ENCODE peak calls at places on chromosome 15, in five cellular contexts. J, T, K, C and M are unnamed samples.

GRCh38 chr15:93900476-93901400 is 330.6 kb upstream of the MCTP2 start:
- DNase-seq in K (no peak), T (no peak), C (no peak), J (no peak), M (no peak)

GRCh38 chr15:78034495-78035191 is 42.9 kb downstream of the TBC1D2B start:
- DNase-seq in J (no peak), T (no peak), C (peak; percentile 87), K (no peak), M (no peak)

GRCh38 chr15:62124953-62125263 is 40.2 kb downstream of the C2CD4B start:
- DNase-seq in J (no peak), C (peak; percentile 39), T (no peak), K (no peak), M (no peak)

GRCh38 chr15:77557178-77557960 is 75.3 kb downstream of the LINGO1 start:
- DNase-seq in C (no peak), T (no peak), K (no peak), J (no peak), M (no peak)

GRCh38 chr15:57591822-57592367 is at the start of gene MYZAP:
- DNase-seq in T (no peak), C (no peak), J (peak; percentile 69), K (peak; percentile 76), M (no peak)

GRCh38 chr15:75921732-75922703 is 18.3 kb downstream of the FBXO22 start:
- DNase-seq in K (peak; percentile 67), C (no peak), J (no peak), T (no peak), M (peak; percentile 74)

GRCh38 chr15:25705430-25706115 is 157.6 kb downstream of the ATP10A start:
- DNase-seq in K (no peak), C (no peak), J (no peak), T (peak; percentile 33), M (no peak)

GRCh38 chr15:25177955-25178801 is 223.4 kb downstream of the SNRPN start:
- DNase-seq in C (no peak), K (no peak), J (peak; percentile 7), T (peak; percentile 45), M (peak; percentile 2)

GRCh38 chr15:45326280-45326679 is 52.1 kb downstream of the GATM start:
- DNase-seq in T (no peak), K (no peak), J (no peak), C (no peak), M (no peak)

GRCh38 chr15:39363761-39364586 is 216.9 kb upstream of the THBS1 start:
- DNase-seq in J (no peak), C (no peak), K (no peak), T (no peak), M (no peak)

GRCh38 chr15:94395626-94396025 is 164.3 kb downstream of the MCTP2 start:
- DNase-seq in J (no peak), K (no peak), C (no peak), T (no peak), M (no peak)

GRCh38 chr15:37245358-37245757 is 145.0 kb upstream of the MEIS2 start:
- DNase-seq in T (no peak), K (no peak), C (no peak), J (no peak), M (no peak)

GRCh38 chr15:79089331-79089889 is 1.2 kb downstream of the RASGRF1 start:
- DNase-seq in K (peak; percentile 82), J (no peak), C (no peak), T (no peak), M (no peak)

GRCh38 chr15:80151576-80151975 is 1.2 kb upstream of the FAH start:
- DNase-seq in C (no peak), J (no peak), K (no peak), T (no peak), M (no peak)

GRCh38 chr15:95987299-95987698 is 343.2 kb upstream of the NR2F2 start:
- DNase-seq in J (no peak), K (no peak), T (no peak), C (no peak), M (no peak)

GRCh38 chr15:94042163-94042954 is 189.0 kb upstream of the MCTP2 start:
- DNase-seq in J (no peak), C (no peak), T (no peak), K (no peak), M (no peak)

GRCh38 chr15:80695099-80695910 is at the start of gene ABHD17C:
- DNase-seq in K (peak; percentile 85), T (peak; percentile 72), J (peak; percentile 18), C (peak; percentile 63), M (peak; percentile 31)

GRCh38 chr15:31440754-31441298 is 114.2 kb downstream of the KLF13 start:
- DNase-seq in C (no peak), T (peak; percentile 82), J (no peak), K (peak; percentile 51), M (peak; percentile 37)

GRCh38 chr15:96207377-96208006 is 123.0 kb upstream of the NR2F2 start:
- DNase-seq in T (no peak), J (no peak), C (no peak), K (no peak), M (no peak)

GRCh38 chr15:56243117-56243773 is 434 bp downstream of the RFX7 start:
- DNase-seq in C (peak; percentile 34), J (peak; percentile 20), K (peak; percentile 77), T (peak; percentile 68), M (peak; percentile 9)

GRCh38 chr15:31215490-31216209 is 111.0 kb upstream of the KLF13 start:
- DNase-seq in C (peak; percentile 84), J (peak; percentile 71), T (peak; percentile 92), K (peak; percentile 86), M (peak; percentile 67)

GRCh38 chr15:29815705-29816042 is 6.6 kb downstream of the TJP1 start:
- DNase-seq in C (no peak), J (no peak), K (no peak), T (no peak), M (no peak)

GRCh38 chr15:30904812-30905211 is 1.1 kb downstream of the FAN1 start:
- DNase-seq in J (no peak), T (no peak), C (no peak), K (no peak), M (no peak)

GRCh38 chr15:86837631-86838030 is 758.0 kb downstream of the AGBL1 start:
- DNase-seq in C (no peak), T (no peak), K (no peak), J (no peak), M (no peak)

GRCh38 chr15:55279746-55280351 is 9.8 kb downstream of the RAB27A start:
- DNase-seq in C (peak; percentile 93), K (no peak), T (no peak), J (no peak), M (no peak)

GRCh38 chr15:94266789-94267188 is 35.4 kb downstream of the MCTP2 start:
- DNase-seq in C (no peak), J (no peak), K (no peak), T (no peak), M (no peak)

GRCh38 chr15:94478763-94479162 is 247.4 kb downstream of the MCTP2 start:
- DNase-seq in T (no peak), K (no peak), C (no peak), J (no peak), M (no peak)

GRCh38 chr15:95127356-95127755 is 896.0 kb downstream of the MCTP2 start:
- DNase-seq in T (no peak), C (no peak), J (no peak), K (no peak), M (no peak)

GRCh38 chr15:29516929-29517328 is 247.3 kb upstream of the NSMCE3 start:
- DNase-seq in K (no peak), T (no peak), J (no peak), C (no peak), M (no peak)

GRCh38 chr15:35393403-35393802 is 152.6 kb downstream of the DPH6 start:
- DNase-seq in K (no peak), J (no peak), C (no peak), T (no peak), M (no peak)

GRCh38 chr15:99433026-99433756 is 132.6 kb upstream of the MEF2A start:
- DNase-seq in C (no peak), K (no peak), T (peak; percentile 64), J (no peak), M (no peak)

GRCh38 chr15:58966698-58967097 is 20.8 kb upstream of the RNF111 start:
- DNase-seq in C (no peak), K (no peak), J (no peak), T (no peak), M (no peak)

GRCh38 chr15:55937040-55937439 is 56.4 kb downstream of the NEDD4 start:
- DNase-seq in C (no peak), J (no peak), K (no peak), T (no peak), M (no peak)

DNA sequence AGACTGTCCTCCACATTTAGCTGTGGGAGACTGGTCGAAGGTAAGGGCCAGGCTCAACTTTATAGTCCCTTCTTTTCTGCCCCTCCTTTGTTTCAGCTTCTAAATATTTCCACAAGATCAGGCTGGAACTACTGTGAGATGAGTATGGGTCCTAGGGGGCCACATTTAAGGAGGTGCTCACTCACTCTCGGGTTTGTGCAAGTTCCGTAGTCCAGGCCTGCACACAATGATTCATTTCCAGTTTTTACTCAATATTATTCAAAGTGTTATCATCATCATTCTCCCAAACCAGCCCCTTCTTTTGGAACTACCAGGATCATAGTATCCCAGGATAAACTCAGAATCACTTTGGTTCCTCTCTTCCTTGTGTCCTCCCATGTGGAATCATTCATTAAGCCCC is 289.1 kb downstream of the ADAMTSL3 start:
- DNase-seq in C (no peak), J (no peak), K (no peak), T (no peak), M (no peak)
- H3K27me3 ChIP-seq in C (no peaks in the 10 kb centered on the region), J (no peaks in the 10 kb centered on the region), K (no peaks in the 10 kb centered on the region), T (no peaks in the 10 kb centered on the region), M (no peaks in the 10 kb centered on the region)

GRCh38 chr15:70054366-70054765 is 43.4 kb downstream of the TLE3 start:
- DNase-seq in J (no peak), C (no peak), T (peak; percentile 48), K (no peak), M (no peak)

GRCh38 chr15:70054884-70055387 is 42.8 kb downstream of the TLE3 start:
- DNase-seq in T (peak; percentile 56), J (no peak), K (no peak), C (no peak), M (no peak)

GRCh38 chr15:70053703-70054229 is 44.0 kb downstream of the TLE3 start:
- DNase-seq in K (no peak), J (no peak), T (peak; percentile 34), C (no peak), M (no peak)

GRCh38 chr15:70056091-70056680 is 41.5 kb downstream of the TLE3 start:
- DNase-seq in C (no peak), K (no peak), T (peak; percentile 51), J (no peak), M (no peak)

DNA sequence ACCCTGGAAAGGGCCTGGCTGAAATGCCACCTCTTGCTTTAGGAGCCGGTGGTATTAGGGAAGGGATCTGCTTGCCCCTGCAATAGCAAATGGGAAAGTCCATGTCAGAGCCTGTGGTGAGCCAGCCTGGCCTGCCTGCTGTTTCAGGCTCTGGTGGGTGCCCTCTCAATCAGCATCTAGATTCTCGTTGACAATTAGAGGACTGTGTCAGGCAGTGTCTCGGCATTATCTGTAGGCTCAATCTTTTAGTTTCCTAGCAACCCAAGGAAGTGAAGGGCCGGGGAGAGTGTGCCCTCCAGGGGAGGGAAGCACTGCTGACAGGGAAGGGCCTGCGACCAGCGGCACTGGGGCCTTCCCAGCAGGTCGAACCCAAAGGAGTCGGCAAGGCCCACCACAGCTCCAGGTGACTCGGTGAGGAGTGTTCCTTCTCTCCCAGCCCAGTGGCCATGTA is 42.1 kb downstream of the TLE3 start:
- DNase-seq in C (no peak), J (no peak), T (no peak), K (no peak), M (no peak)
- TF ChIP-seq CTCF in C (no peak), J (no peak), T (no peak), K (no peak), M (no peak)

GRCh38 chr15:64133619-64134018 is 17.9 kb upstream of the SNX22 start:
- DNase-seq in J (no peak), T (no peak), K (no peak), C (no peak), M (no peak)
- H3K36me3 ChIP-seq in J (peaks cover 5% of the 10 kb centered on the region), T (peaks cover 58% of the 10 kb centered on the region), K (no peaks in the 10 kb centered on the region), C (no peaks in the 10 kb centered on the region), M (peaks cover 26% of the 10 kb centered on the region)

GRCh38 chr15:51336011-51336410 is 2.4 kb downstream of the CYP19A1 start:
- DNase-seq in C (no peak), K (no peak), J (no peak), T (no peak), M (no peak)
- H3K27me3 ChIP-seq in C (peaks cover 16% of the 10 kb centered on the region), K (peaks cover 25% of the 10 kb centered on the region), J (peaks cover 3% of the 10 kb centered on the region), T (peaks cover 2% of the 10 kb centered on the region), M (no peaks in the 10 kb centered on the region)